ENCODE peak calls at places on chromosomes 11 and 22, in seven cellular contexts. T is IMR-90, H is tibial artery, F is body of pancreas, E is OCI-LY7, Z is ovary, R is GM12878. U is an unnamed sample.

GRCh38 chr11:103652013-103652412 is 384.4 kb upstream of the DDI1 start:
- DNase-seq in Z (no peak), H (no peak), T (peak; percentile 20), F (no peak), R (no peak), E (no peak), U (no peak)

GRCh38 chr11:111797145-111797581 is 31.0 kb upstream of the PPP2R1B start:
- DNase-seq in E (peak; percentile 75), F (no peak), R (peak; percentile 34), Z (no peak), T (peak; percentile 53), H (no peak), U (no peak)

GRCh38 chr11:9527481-9528140 is 45.9 kb upstream of the WEE1 start:
- DNase-seq in E (no peak), H (peak; percentile 33), F (peak; percentile 19), T (peak; percentile 74), Z (no peak), R (no peak), U (peak; percentile 33)

GRCh38 chr11:110376711-110377324 is 52.9 kb upstream of the FDX1 start:
- DNase-seq in F (peak; percentile 92), Z (peak; percentile 84), H (peak; percentile 64), E (peak; percentile 68), R (peak; percentile 36), T (peak; percentile 79), U (peak; percentile 51)

GRCh38 chr11:120547871-120548681 is 36.5 kb downstream of the GRIK4 start:
- DNase-seq in R (no peak), T (peak; percentile 98), E (no peak), F (peak; percentile 99), H (peak; percentile 80), Z (peak; percentile 95), U (peak; percentile 89)

GRCh38 chr11:40293655-40294342 is 1165.7 kb downstream of the LRRC4C start:
- DNase-seq in E (peak; percentile 27), Z (no peak), H (peak; percentile 50), F (peak; percentile 64), T (peak; percentile 92), R (peak; percentile 30), U (peak; percentile 44)

GRCh38 chr22:41085842-41086241 is 6.5 kb upstream of the EP300 start:
- DNase-seq in E (no peak), T (no peak), Z (no peak), R (no peak), F (no peak), H (no peak), U (no peak)

GRCh38 chr11:70710192-70710965 is 312.1 kb downstream of the CTTN start:
- DNase-seq in T (no peak), Z (no peak), E (no peak), F (no peak), H (no peak), R (no peak), U (no peak)

GRCh38 chr11:37512156-37512780 is 914.2 kb upstream of the RAG2 start:
- DNase-seq in T (no peak), H (no peak), E (no peak), Z (no peak), R (no peak), F (no peak), U (no peak)

GRCh38 chr11:69057801-69058200 is 9.1 kb downstream of the TPCN2 start:
- DNase-seq in H (no peak), R (no peak), Z (no peak), F (no peak), T (no peak), E (no peak), U (no peak)

GRCh38 chr22:39318507-39319283 is 728 bp downstream of the RPL3 start:
- DNase-seq in T (no peak), R (no peak), Z (no peak), F (no peak), E (peak; percentile 59), H (no peak), U (no peak)

GRCh38 chr22:47777426-47777825 is 1015.0 kb downstream of the TBC1D22A start:
- DNase-seq in R (no peak), F (no peak), Z (no peak), H (no peak), E (no peak), T (no peak), U (no peak)

GRCh38 chr11:32561835-32562234 is 21.8 kb upstream of the EIF3M start:
- DNase-seq in F (no peak), Z (no peak), T (no peak), E (no peak), R (no peak), H (no peak), U (no peak)
- TF ChIP-seq CTCF in F (no peak), Z (no peak), T (no peak), E (no peak), R (no peak), H (no peak), U (peak; percentile 16)

GRCh38 chr22:24435861-24436351 is 8.5 kb downstream of the ADORA2A start:
- DNase-seq in H (no peak), T (peak; percentile 39), E (peak; percentile 24), R (no peak), Z (no peak), F (no peak), U (no peak)

GRCh38 chr22:24435323-24435645 is 7.9 kb downstream of the ADORA2A start:
- DNase-seq in F (no peak), Z (no peak), E (peak; percentile 33), H (no peak), R (no peak), T (no peak), U (no peak)

GRCh38 chr22:24437091-24437490 is 9.7 kb downstream of the ADORA2A start:
- DNase-seq in F (no peak), R (no peak), E (peak; percentile 36), Z (no peak), H (no peak), T (no peak), U (no peak)

GRCh38 chr22:24437820-24438328 is 10.5 kb downstream of the ADORA2A start:
- DNase-seq in T (no peak), H (no peak), F (no peak), R (peak; percentile 63), E (peak; percentile 89), Z (no peak), U (no peak)

GRCh38 chr22:24436553-24436952 is 9.2 kb downstream of the ADORA2A start:
- DNase-seq in T (no peak), R (no peak), E (peak; percentile 25), F (no peak), H (no peak), Z (no peak), U (no peak)
- H3K27ac ChIP-seq in T (no peak overlapping the region), R (peak overlapping the region; percentile 90), E (peak overlapping the region; percentile 99), F (no peak overlapping the region), H (no peak overlapping the region), Z (no peak overlapping the region), U (peak overlapping the region; percentile 55)

DNA sequence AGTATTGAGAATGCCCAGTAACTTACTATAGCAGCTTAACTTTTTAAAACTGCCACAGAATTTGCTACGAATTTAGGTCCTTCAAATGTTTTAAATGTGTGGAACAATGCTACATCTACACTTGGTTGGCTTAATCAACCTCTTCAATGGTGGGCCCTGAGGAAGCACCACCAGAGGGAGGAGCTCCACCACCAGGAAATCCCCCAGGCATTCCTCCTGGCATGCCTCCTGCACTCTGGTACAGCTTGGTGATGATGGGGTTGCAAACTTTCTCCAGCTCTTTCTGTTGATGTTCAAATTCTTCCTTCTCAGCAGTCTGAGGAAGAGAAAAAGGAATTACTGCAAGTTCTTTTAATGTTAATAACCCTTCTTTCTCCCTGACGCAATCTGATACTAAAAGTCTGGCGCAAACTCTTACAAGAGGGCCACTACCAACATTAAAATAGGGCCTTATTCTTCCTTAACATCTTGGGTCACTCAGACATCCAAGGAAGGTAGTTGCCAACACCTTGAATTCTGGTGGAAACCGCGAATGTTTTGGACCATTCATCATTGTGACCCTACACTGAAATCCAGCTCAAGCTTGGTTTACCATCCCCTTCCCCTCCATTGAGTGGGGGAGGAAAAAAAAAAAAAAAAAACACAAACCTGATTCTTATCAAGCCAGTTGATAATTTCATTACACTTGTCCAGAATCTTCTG is 4.2 kb downstream of the HSPA8 start:
- DNase-seq in H (no peak), F (no peak), T (no peak), Z (no peak), R (no peak), E (no peak), U (no peak)
- TF ChIP-seq CTCF in H (no peak), F (no peak), T (no peak), Z (no peak), R (no peak), E (peak; percentile 27), U (no peak)

GRCh38 chr22:46230262-46230901 is 19.7 kb downstream of the CDPF1 start:
- DNase-seq in R (no peak), E (no peak), H (no peak), F (no peak), T (no peak), Z (no peak), U (no peak)
- H3K27ac ChIP-seq in R (no peak overlapping the region), E (no peak overlapping the region), H (no peak overlapping the region), F (no peak overlapping the region), T (no peak overlapping the region), Z (no peak overlapping the region), U (no peak overlapping the region)

DNA sequence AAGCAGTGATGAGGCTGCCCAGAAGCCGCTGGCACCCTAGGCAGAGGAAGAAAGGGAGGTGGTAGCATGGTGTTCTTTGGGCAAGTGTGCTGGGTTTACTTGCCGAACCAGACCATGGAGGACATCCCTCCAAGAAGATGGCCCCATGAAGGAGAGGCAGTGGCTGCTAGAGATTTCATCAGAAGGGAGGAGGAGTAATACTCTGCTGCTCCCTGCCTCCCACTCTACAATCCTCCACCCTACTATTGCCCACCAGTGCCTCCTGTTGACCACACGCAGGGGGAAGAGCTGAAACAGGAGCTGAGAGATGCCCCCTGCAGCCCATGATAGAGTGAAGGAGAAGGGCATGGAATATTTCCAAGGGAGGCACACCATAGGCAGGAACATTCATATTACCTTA is 51.0 kb upstream of the PRSS23 start:
- DNase-seq in H (no peak), R (no peak), E (no peak), F (no peak), T (no peak), Z (no peak), U (no peak)
- TF ChIP-seq CTCF in H (no peak), R (no peak), E (no peak), F (no peak), T (peak; percentile 20), Z (no peak), U (no peak)

GRCh38 chr11:114149689-114150407 is 90.3 kb downstream of the ZBTB16 start:
- DNase-seq in Z (no peak), H (no peak), E (no peak), F (no peak), T (no peak), R (no peak), U (no peak)
- H3K27ac ChIP-seq in Z (peak overlapping the region; percentile 18), H (peak overlapping the region; percentile 94), E (no peak overlapping the region), F (no peak overlapping the region), T (no peak overlapping the region), R (no peak overlapping the region), U (no peak overlapping the region)

GRCh38 chr11:130180491-130180890 is 20.9 kb downstream of the ST14 start:
- DNase-seq in F (no peak), Z (no peak), R (no peak), E (peak; percentile 66), T (peak; percentile 39), H (no peak), U (no peak)
- TF ChIP-seq CTCF in F (no peak), Z (no peak), R (no peak), E (no peak), T (no peak), H (no peak), U (no peak)

GRCh38 chr11:88169481-88169880 is 5.8 kb downstream of the RAB38 start:
- DNase-seq in F (no peak), R (no peak), H (no peak), Z (no peak), E (no peak), T (peak; percentile 25), U (no peak)
- H3K27ac ChIP-seq in F (no peak overlapping the region), R (no peak overlapping the region), H (no peak overlapping the region), Z (no peak overlapping the region), E (no peak overlapping the region), T (no peak overlapping the region), U (no peak overlapping the region)